ENCODE peak calls at places on chromosome 4, in eight cellular contexts. B is stimulated activated CD4-positive, alpha-beta T cell treated with anti-CD3 and anti-CD28 coated beads, Interleukin-1b, Interleukin-23, amount 100 ng/mL, for 24 hours; A is D341Med; Q is AG10803; Y is coronary artery; F is activated CD8-positive, alpha-beta memory T cell treated with anti-CD3 and anti-CD28 coated beads for 24 hours; V is cortex of kidney; R is kidney. J is an unnamed sample.
A peak's percentile ranks its signal among the peaks of the same experiment; 100 is the strongest.

GRCh38 chr4:10182446-10183424 is 66.1 kb upstream of the WDR1 start:
- DNase-seq in B (no peak), A (no peak), Q (no peak), Y (no peak), F (no peak), V (no peak), R (no peak), J (no peak)

GRCh38 chr4:40856836-40857362 is 107.1 kb downstream of the NSUN7 start:
- DNase-seq in B (peak; percentile 40), A (peak; percentile 87), Q (no peak), Y (no peak), F (peak; percentile 79), V (no peak), R (peak; percentile 86), J (peak; percentile 3)

GRCh38 chr4:81606796-81607550 is 135.3 kb upstream of the RASGEF1B start:
- DNase-seq in B (no peak), A (no peak), Q (no peak), Y (no peak), F (no peak), V (no peak), R (peak; percentile 53), J (no peak)

GRCh38 chr4:47373729-47374128 is 89.8 kb downstream of the COMMD8 start:
- DNase-seq in B (no peak), A (no peak), Q (no peak), Y (no peak), F (no peak), V (no peak), R (no peak), J (no peak)

GRCh38 chr4:26204911-26205368 is 115.9 kb upstream of the RBPJ start:
- DNase-seq in B (no peak), A (no peak), Q (no peak), Y (no peak), F (no peak), V (no peak), R (no peak), J (no peak)

GRCh38 chr4:125072269-125072668 is 242.5 kb upstream of the FAT4 start:
- DNase-seq in B (no peak), A (no peak), Q (no peak), Y (no peak), F (no peak), V (no peak), R (no peak), J (no peak)

GRCh38 chr4:120664851-120665250 is 257.7 kb downstream of the PRDM5 start:
- DNase-seq in B (no peak), A (peak; percentile 56), Q (no peak), Y (no peak), F (no peak), V (no peak), R (no peak), J (no peak)

GRCh38 chr4:110669663-110670062 is 46.8 kb upstream of the PITX2 start:
- DNase-seq in B (no peak), A (no peak), Q (peak; percentile 9), Y (no peak), F (no peak), V (no peak), R (no peak), J (no peak)

GRCh38 chr4:27094224-27094623 is 233.6 kb downstream of the STIM2 start:
- DNase-seq in B (no peak), A (no peak), Q (no peak), Y (no peak), F (no peak), V (no peak), R (no peak), J (no peak)

GRCh38 chr4:3792813-3793212 is 26.6 kb downstream of the ADRA2C start:
- DNase-seq in B (no peak), A (peak; percentile 71), Q (no peak), Y (no peak), F (no peak), V (no peak), R (peak; percentile 12), J (no peak)

GRCh38 chr4:147791870-147792269 is 60.0 kb downstream of the ARHGAP10 start:
- DNase-seq in B (no peak), A (no peak), Q (no peak), Y (no peak), F (no peak), V (no peak), R (no peak), J (no peak)

GRCh38 chr4:156888762-156889161 is 82.8 kb downstream of the PDGFC start:
- DNase-seq in B (no peak), A (no peak), Q (peak; percentile 89), Y (no peak), F (no peak), V (no peak), R (no peak), J (no peak)

GRCh38 chr4:76703676-76704075 is 194.3 kb downstream of the SOWAHB start:
- DNase-seq in B (no peak), A (no peak), Q (peak; percentile 34), Y (no peak), F (no peak), V (no peak), R (no peak), J (no peak)

GRCh38 chr4:71827811-71828210 is 43.9 kb upstream of the GC start:
- DNase-seq in B (no peak), A (no peak), Q (no peak), Y (no peak), F (no peak), V (no peak), R (no peak), J (no peak)

GRCh38 chr4:76055005-76055404 is 19.1 kb upstream of the CXCL11 start:
- DNase-seq in B (no peak), A (no peak), Q (no peak), Y (no peak), F (no peak), V (no peak), R (no peak), J (no peak)

GRCh38 chr4:178881937-178882336 is 1439.7 kb upstream of the AGA start:
- DNase-seq in B (no peak), A (no peak), Q (no peak), Y (no peak), F (no peak), V (no peak), R (no peak), J (no peak)

GRCh38 chr4:48756689-48757220 is 23.3 kb downstream of the FRYL start:
- DNase-seq in B (no peak), A (no peak), Q (no peak), Y (no peak), F (no peak), V (no peak), R (no peak), J (no peak)

J was measured in naive thymus-derived CD8-positive, alpha-beta T cell.